ENCODE peak calls at places on chromosomes 16 and 17, in five cellular contexts. Q, V, F, Y and R are unnamed samples.

GRCh38 chr16:84933774-84934571 is 77.4 kb downstream of the ZDHHC7 start:
- DNase-seq in Q (no peak), V (no peak), F (no peak), Y (no peak), R (peak; percentile 92)

GRCh38 chr16:50396770-50397525 is 28.2 kb upstream of the BRD7 start:
- DNase-seq in Q (peak; percentile 45), V (no peak), F (no peak), Y (peak; percentile 38), R (no peak)

GRCh38 chr16:25257956-25258855 is 561 bp upstream of the ZKSCAN2 start:
- DNase-seq in Q (peak; percentile 70), V (no peak), F (no peak), Y (peak; percentile 82), R (peak; percentile 85)

GRCh38 chr17:77433385-77434135 is 292.8 kb downstream of the SEC14L1 start:
- DNase-seq in Q (no peak), V (no peak), F (no peak), Y (no peak), R (peak; percentile 73)

GRCh38 chr16:81755915-81756644 is 23.0 kb upstream of the PLCG2 start:
- DNase-seq in Q (no peak), V (no peak), F (no peak), Y (no peak), R (peak; percentile 45)

GRCh38 chr17:4789701-4789950 is 862 bp downstream of the GLTPD2 start:
- DNase-seq in Q (no peak), V (no peak), F (no peak), Y (no peak), R (no peak)

GRCh38 chr17:7097940-7098339 is 16.7 kb downstream of the ASGR2 start:
- DNase-seq in Q (no peak), V (no peak), F (no peak), Y (no peak), R (no peak)

GRCh38 chr17:48074322-48075054 is 26.3 kb downstream of the NFE2L1 start:
- DNase-seq in Q (peak; percentile 78), V (peak; percentile 61), F (no peak), Y (peak; percentile 72), R (peak; percentile 76)

GRCh38 chr16:19088341-19088916 is 21.0 kb downstream of the COQ7 start:
- DNase-seq in Q (no peak), V (no peak), F (no peak), Y (no peak), R (no peak)

GRCh38 chr16:57444711-57445110 is 2.5 kb downstream of the CIAPIN1 start:
- DNase-seq in Q (no peak), V (no peak), F (no peak), Y (no peak), R (no peak)

GRCh38 chr16:13997933-13998332 is 73.2 kb upstream of the MRTFB start:
- DNase-seq in Q (no peak), V (no peak), F (no peak), Y (no peak), R (no peak)

GRCh38 chr16:87465306-87465705 is 27.5 kb downstream of the ZCCHC14 start:
- DNase-seq in Q (peak; percentile 65), V (no peak), F (peak; percentile 51), Y (no peak), R (peak; percentile 86)

GRCh38 chr16:63617047-63617989 is 1504.5 kb downstream of the CDH11 start:
- DNase-seq in Q (no peak), V (no peak), F (no peak), Y (no peak), R (peak; percentile 50)

GRCh38 chr16:75621170-75621477 is 2.0 kb downstream of the ADAT1 start:
- DNase-seq in Q (no peak), V (no peak), F (peak; percentile 5), Y (peak; percentile 49), R (no peak)

GRCh38 chr16:844638-845348 is 44.3 kb upstream of the GNG13 start:
- DNase-seq in Q (no peak), V (no peak), F (no peak), Y (no peak), R (no peak)

GRCh38 chr17:41915566-41915965 is 3.2 kb downstream of the ACLY start:
- DNase-seq in Q (no peak), V (no peak), F (no peak), Y (no peak), R (no peak)

GRCh38 chr16:84832488-84833141 is 12.8 kb downstream of the CRISPLD2 start:
- DNase-seq in Q (peak; percentile 95), V (no peak), F (peak; percentile 98), Y (no peak), R (peak; percentile 93)

GRCh38 chr16:63289834-63290460 is 1253.7 kb upstream of the CDH8 start:
- DNase-seq in Q (peak; percentile 2), V (peak; percentile 51), F (no peak), Y (peak; percentile 4), R (peak; percentile 39)